ENCODE peak calls at places on chromosome 16, in six cellular contexts. G is ELR; Y is OCI-M1; J is activated CD4-positive, alpha-beta T cell treated with anti-CD3 and anti-CD28 coated beads, Interleukin-2, amount 50 U/mL, for 24 hours; N is ACHN; D is anterior cingulate cortex. R is an unnamed sample.

GRCh38 chr16:82655315-82655714 is 28.5 kb downstream of the CDH13 start:
- DNase-seq in G (peak), Y (no peak), J (peak), N (peak), D (no peak), R (no peak)

GRCh38 chr16:75764154-75764768 is 38.0 kb upstream of the CPHXL start:
- DNase-seq in G (peak), Y (peak), J (peak), N (peak), D (peak), R (no peak)

GRCh38 chr16:2895813-2896212 is 12.8 kb downstream of the FLYWCH2 start:
- DNase-seq in G (peak), Y (no peak), J (no peak), N (peak), D (no peak), R (no peak)

GRCh38 chr16:88815901-88816589 is 4.3 kb upstream of the APRT start:
- DNase-seq in G (peak), Y (peak), J (no peak), N (peak), D (no peak), R (peak)

GRCh38 chr16:1131378-1131994 is 21.4 kb upstream of the CACNA1H start:
- DNase-seq in G (no peak), Y (no peak), J (no peak), N (no peak), D (no peak), R (no peak)

GRCh38 chr16:11452746-11453344 is 107.6 kb downstream of the RMI2 start:
- DNase-seq in G (no peak), Y (no peak), J (no peak), N (no peak), D (no peak), R (no peak)

GRCh38 chr16:11562411-11562810 is 24.3 kb downstream of the LITAF start:
- DNase-seq in G (no peak), Y (no peak), J (no peak), N (no peak), D (no peak), R (no peak)

GRCh38 chr16:56477096-56477878 is 25.9 kb downstream of the OGFOD1 start:
- DNase-seq in G (peak), Y (no peak), J (peak), N (peak), D (no peak), R (no peak)

GRCh38 chr16:47888142-47888541 is 267.7 kb downstream of the ABCC12 start:
- DNase-seq in G (peak), Y (no peak), J (no peak), N (peak), D (no peak), R (no peak)

GRCh38 chr16:77782694-77783093 is 5.7 kb upstream of the VAT1L start:
- DNase-seq in G (no peak), Y (no peak), J (no peak), N (peak), D (no peak), R (no peak)

GRCh38 chr16:77068402-77068801 is 122.6 kb upstream of the MON1B start:
- DNase-seq in G (no peak), Y (no peak), J (no peak), N (no peak), D (no peak), R (no peak)

GRCh38 chr16:88672776-88673175 is 9.9 kb upstream of the MVD start:
- DNase-seq in G (peak), Y (peak), J (no peak), N (peak), D (no peak), R (no peak)

GRCh38 chr16:86653289-86654006 is 75.1 kb downstream of the FOXL1 start:
- DNase-seq in G (no peak), Y (no peak), J (no peak), N (no peak), D (no peak), R (no peak)

GRCh38 chr16:82801361-82801760 is 174.6 kb downstream of the CDH13 start:
- DNase-seq in G (peak), Y (no peak), J (peak), N (no peak), D (no peak), R (no peak)

GRCh38 chr16:69833791-69834282 is 71.7 kb downstream of the WWP2 start:
- DNase-seq in G (no peak), Y (no peak), J (no peak), N (no peak), D (no peak), R (no peak)

GRCh38 chr16:77584205-77584859 is 138.0 kb upstream of the NUDT7 start:
- DNase-seq in G (peak), Y (peak), J (peak), N (peak), D (no peak), R (no peak)

GRCh38 chr16:85752511-85753420 is 1.9 kb upstream of the C16orf74 start:
- DNase-seq in G (peak), Y (peak), J (no peak), N (no peak), D (no peak), R (no peak)

GRCh38 chr16:2692948-2693651 is 10.8 kb downstream of the KCTD5 start:
- DNase-seq in G (no peak), Y (no peak), J (no peak), N (no peak), D (peak), R (peak)

GRCh38 chr16:13453938-13454553 is 465.9 kb upstream of the ERCC4 start:
- DNase-seq in G (peak), Y (peak), J (peak), N (peak), D (peak), R (no peak)

GRCh38 chr16:89572478-89573205 is 2.9 kb upstream of the CPNE7 start:
- DNase-seq in G (no peak), Y (no peak), J (no peak), N (no peak), D (no peak), R (no peak)

GRCh38 chr16:53511403-53512280 is 8.6 kb upstream of the AKTIP start:
- DNase-seq in G (no peak), Y (no peak), J (no peak), N (no peak), D (no peak), R (no peak)

GRCh38 chr16:71474864-71475263 is 12.8 kb upstream of the ZNF23 start:
- DNase-seq in G (peak), Y (no peak), J (no peak), N (peak), D (no peak), R (no peak)

GRCh38 chr16:1492923-1493745 is at the start of gene TELO2:
- DNase-seq in G (peak), Y (peak), J (peak), N (peak), D (peak), R (peak)

GRCh38 chr16:86016201-86016965 is 117.4 kb downstream of the IRF8 start:
- DNase-seq in G (peak), Y (peak), J (peak), N (peak), D (peak), R (peak)

GRCh38 chr16:53091508-53092211 is 36.9 kb downstream of the CHD9 start:
- DNase-seq in G (peak), Y (peak), J (no peak), N (no peak), D (peak), R (peak)

GRCh38 chr16:16144416-16144815 is 78.9 kb downstream of the ABCC6 start:
- DNase-seq in G (peak), Y (no peak), J (no peak), N (peak), D (no peak), R (no peak)

GRCh38 chr16:7270823-7271222 is 61.8 kb upstream of the RBFOX1 start:
- DNase-seq in G (no peak), Y (no peak), J (no peak), N (no peak), D (no peak), R (no peak)

GRCh38 chr16:57240872-57241271 is 4.2 kb upstream of the ARL2BP start:
- DNase-seq in G (no peak), Y (no peak), J (no peak), N (no peak), D (no peak), R (no peak)

GRCh38 chr16:87240211-87241134 is 76.7 kb downstream of the C16orf95 start:
- DNase-seq in G (peak), Y (no peak), J (no peak), N (no peak), D (no peak), R (no peak)

GRCh38 chr16:76676356-76676755 is 399.2 kb downstream of the CNTNAP4 start:
- DNase-seq in G (no peak), Y (no peak), J (no peak), N (no peak), D (no peak), R (no peak)

GRCh38 chr16:87541004-87541881 is 48.4 kb upstream of the ZCCHC14 start:
- DNase-seq in G (peak), Y (no peak), J (no peak), N (no peak), D (no peak), R (no peak)

GRCh38 chr16:51150894-51151320 is at the start of gene SALL1:
- DNase-seq in G (peak), Y (no peak), J (no peak), N (peak), D (no peak), R (peak)

GRCh38 chr16:87552772-87553171 is 49.5 kb upstream of the JPH3 start:
- DNase-seq in G (peak), Y (no peak), J (no peak), N (peak), D (no peak), R (no peak)

GRCh38 chr16:56202036-56202435 is 10.7 kb downstream of the GNAO1 start:
- DNase-seq in G (peak), Y (no peak), J (peak), N (peak), D (peak), R (no peak)

GRCh38 chr16:88296437-88297177 is 86.2 kb upstream of the ZNF469 start:
- DNase-seq in G (no peak), Y (no peak), J (no peak), N (no peak), D (no peak), R (no peak)

GRCh38 chr16:56679813-56680212 is 2.5 kb upstream of the MT1X start:
- DNase-seq in G (peak), Y (no peak), J (no peak), N (no peak), D (no peak), R (no peak)

GRCh38 chr16:1281517-1281916 is 25.6 kb downstream of the TPSD1 start:
- DNase-seq in G (no peak), Y (no peak), J (no peak), N (no peak), D (no peak), R (no peak)

GRCh38 chr16:12387786-12388185 is 411.3 kb downstream of the SNX29 start:
- DNase-seq in G (no peak), Y (no peak), J (no peak), N (no peak), D (no peak), R (no peak)

R was measured in C1 segment of cervical spinal cord.